ENCODE peak calls at places on chromosomes 5 and 9, in ten cellular contexts. X is stimulated activated CD8-positive, alpha-beta memory T cell treated with anti-CD3 and anti-CD28 coated beads, Interleukin-15, amount 100 ng/mL, for 1 hour; B is fibroblast of lung; J is brain microvascular endothelial cell; P is HTR-8/SVneo; I is activated CD4-positive, alpha-beta T cell treated with anti-CD3 and anti-CD28 coated beads for 36 hours; U is retinal pigment epithelial cell; H is stimulated activated naive CD8-positive, alpha-beta T cell treated with anti-CD3 and anti-CD28 coated beads, Interleukin-15, amount 100 ng/mL, for 72 hours; Z is naive thymus-derived CD8-positive, alpha-beta T cell; C is cardiac muscle cell. L is an unnamed sample.

GRCh38 chr5:1913578-1913977 is 30.9 kb upstream of the IRX4 start:
- DNase-seq in J (no peak), I (no peak), C (no peak), Z (no peak), H (no peak), U (no peak), P (no peak), B (no peak), X (no peak), L (no peak)

GRCh38 chr5:147628054-147628895 is 118.4 kb upstream of the DPYSL3 start:
- DNase-seq in P (peak; percentile 43), J (peak; percentile 77), I (peak; percentile 66), Z (peak; percentile 30), C (peak; percentile 83), X (peak; percentile 12), H (peak; percentile 20), B (peak; percentile 53), U (peak; percentile 7), L (peak; percentile 12)

GRCh38 chr5:126917918-126918623 is 112.3 kb downstream of the MARCHF3 start:
- DNase-seq in B (peak; percentile 75), H (no peak), P (no peak), Z (no peak), I (no peak), C (no peak), U (peak; percentile 50), J (peak; percentile 64), X (no peak), L (no peak)

GRCh38 chr9:94534901-94535300 is 20.0 kb upstream of the PCAT7 start:
- DNase-seq in J (no peak), C (no peak), Z (no peak), U (no peak), I (no peak), P (no peak), B (peak; percentile 18), H (no peak), X (no peak), L (no peak)

GRCh38 chr9:103188966-103189365 is 193.8 kb downstream of the CYLC2 start:
- DNase-seq in U (no peak), P (no peak), H (no peak), B (no peak), J (no peak), I (no peak), Z (no peak), X (no peak), C (no peak), L (no peak)

GRCh38 chr9:6214451-6214850 is 1.2 kb upstream of the IL33 start:
- DNase-seq in P (no peak), H (no peak), U (no peak), J (no peak), I (no peak), Z (no peak), C (no peak), B (peak; percentile 79), X (no peak), L (no peak)

GRCh38 chr5:89255845-89256463 is 373.0 kb upstream of the MEF2C start:
- DNase-seq in H (no peak), X (no peak), U (no peak), C (no peak), Z (no peak), J (peak; percentile 77), B (peak; percentile 81), P (no peak), I (no peak), L (no peak)

GRCh38 chr9:120583958-120584369 is 4.0 kb upstream of the CDK5RAP2 start:
- DNase-seq in B (peak; percentile 93), Z (no peak), H (peak; percentile 42), J (peak; percentile 90), X (no peak), I (peak; percentile 34), C (no peak), P (no peak), U (peak; percentile 9), L (no peak)

GRCh38 chr9:74800226-74800625 is 87.5 kb downstream of the TRPM6 start:
- DNase-seq in U (no peak), C (no peak), H (no peak), Z (no peak), X (no peak), P (no peak), B (no peak), J (no peak), I (no peak), L (no peak)

GRCh38 chr9:24071736-24072135 is 245.7 kb upstream of the ELAVL2 start:
- DNase-seq in H (no peak), B (peak; percentile 14), X (no peak), Z (no peak), P (no peak), C (no peak), I (no peak), U (no peak), J (no peak), L (no peak)

GRCh38 chr9:97372580-97372979 is 39.3 kb upstream of the TDRD7 start:
- DNase-seq in U (no peak), H (no peak), I (no peak), X (no peak), B (no peak), P (no peak), C (no peak), J (no peak), Z (no peak), L (no peak)

L was measured in HuH-7.5.